ENCODE peak calls at places on chromosomes 6 and 20, in six cellular contexts. One of them, this sample, is unnamed.

GRCh38 chr20:60048634-60049578 is 90.7 kb downstream of the CDH26 start:
- DNase-seq in H1: no peak
- DNase-seq in endothelial cell of umbilical vein: no peak
- DNase-seq in stomach: no peak
- DNase-seq in suprapubic skin: no peak
- DNase-seq in transverse colon: no peak
- DNase-seq in this sample: no peak

GRCh38 chr6:129364767-129365166 is 345.2 kb downstream of the ARHGAP18 start:
- DNase-seq in suprapubic skin: no peak
- DNase-seq in H1: no peak
- DNase-seq in stomach: no peak
- DNase-seq in transverse colon: no peak
- DNase-seq in endothelial cell of umbilical vein: no peak
- DNase-seq in this sample: no peak

GRCh38 chr20:51616060-51616459 is 73.5 kb upstream of the NFATC2 start:
- DNase-seq in H1: no peak
- DNase-seq in transverse colon: no peak
- DNase-seq in endothelial cell of umbilical vein: no peak
- DNase-seq in suprapubic skin: no peak
- DNase-seq in stomach: no peak
- DNase-seq in this sample: no peak

GRCh38 chr6:133359256-133359655 is 118.1 kb downstream of the EYA4 start:
- DNase-seq in endothelial cell of umbilical vein: no peak
- DNase-seq in suprapubic skin: no peak
- DNase-seq in H1: no peak
- DNase-seq in transverse colon: no peak
- DNase-seq in stomach: no peak
- DNase-seq in this sample: no peak

GRCh38 chr20:44326391-44327159 is 10.3 kb upstream of the R3HDML start:
- DNase-seq in stomach: no peak
- DNase-seq in endothelial cell of umbilical vein: no peak
- DNase-seq in transverse colon: no peak
- DNase-seq in H1: no peak
- DNase-seq in suprapubic skin: no peak
- DNase-seq in this sample: no peak

GRCh38 chr6:164640946-164641345 is 668.5 kb downstream of the C6orf118 start:
- DNase-seq in suprapubic skin: no peak
- DNase-seq in stomach: no peak
- DNase-seq in H1: no peak
- DNase-seq in endothelial cell of umbilical vein: no peak
- DNase-seq in transverse colon: no peak
- DNase-seq in this sample: no peak

GRCh38 chr20:58603656-58604184 is 47.4 kb upstream of the STX16 start:
- DNase-seq in transverse colon: no peak
- DNase-seq in suprapubic skin: no peak
- DNase-seq in H1: no peak
- DNase-seq in endothelial cell of umbilical vein: no peak
- DNase-seq in stomach: no peak
- DNase-seq in this sample: no peak

GRCh38 chr6:21594427-21595264 is 1.1 kb downstream of the SOX4 start:
- DNase-seq in endothelial cell of umbilical vein: peak
- DNase-seq in transverse colon: peak
- DNase-seq in H1: no peak
- DNase-seq in suprapubic skin: peak
- DNase-seq in stomach: peak
- DNase-seq in this sample: no peak

GRCh38 chr6:142400495-142400894 is 98.7 kb downstream of the ADGRG6 start:
- DNase-seq in transverse colon: no peak
- DNase-seq in suprapubic skin: no peak
- DNase-seq in stomach: no peak
- DNase-seq in H1: no peak
- DNase-seq in endothelial cell of umbilical vein: peak
- DNase-seq in this sample: no peak

GRCh38 chr6:42451595-42452170 is at the start of gene TRERF1:
- DNase-seq in suprapubic skin: peak
- DNase-seq in stomach: peak
- DNase-seq in H1: no peak
- DNase-seq in transverse colon: peak
- DNase-seq in endothelial cell of umbilical vein: peak
- DNase-seq in this sample: peak

GRCh38 chr20:36827541-36828279 is 48.2 kb upstream of the TLDC2 start:
- DNase-seq in transverse colon: no peak
- DNase-seq in endothelial cell of umbilical vein: no peak
- DNase-seq in H1: no peak
- DNase-seq in stomach: no peak
- DNase-seq in suprapubic skin: no peak
- DNase-seq in this sample: no peak

GRCh38 chr6:165941249-165941648 is 226.4 kb downstream of the TBXT start:
- DNase-seq in suprapubic skin: no peak
- DNase-seq in H1: no peak
- DNase-seq in stomach: no peak
- DNase-seq in transverse colon: no peak
- DNase-seq in endothelial cell of umbilical vein: no peak
- DNase-seq in this sample: no peak

GRCh38 chr20:3686867-3687321 is 5.1 kb upstream of the ADAM33 start:
- DNase-seq in endothelial cell of umbilical vein: no peak
- DNase-seq in H1: no peak
- DNase-seq in suprapubic skin: no peak
- DNase-seq in stomach: peak
- DNase-seq in transverse colon: peak
- DNase-seq in this sample: peak

GRCh38 chr6:130116273-130116672 is 97.9 kb downstream of the L3MBTL3 start:
- DNase-seq in suprapubic skin: no peak
- DNase-seq in transverse colon: no peak
- DNase-seq in H1: no peak
- DNase-seq in stomach: no peak
- DNase-seq in endothelial cell of umbilical vein: no peak
- DNase-seq in this sample: no peak

GRCh38 chr6:36423101-36423824 is 19.4 kb downstream of the PXT1 start:
- DNase-seq in H1: peak
- DNase-seq in transverse colon: peak
- DNase-seq in endothelial cell of umbilical vein: peak
- DNase-seq in stomach: peak
- DNase-seq in suprapubic skin: peak
- DNase-seq in this sample: peak
- TF ChIP-seq POLR2A in H1: peak
- TF ChIP-seq POLR2A in transverse colon: peak
- TF ChIP-seq POLR2A in endothelial cell of umbilical vein: peak
- TF ChIP-seq POLR2A in stomach: peak
- TF ChIP-seq POLR2A in suprapubic skin: peak
- TF ChIP-seq POLR2A in this sample: peak

DNA sequence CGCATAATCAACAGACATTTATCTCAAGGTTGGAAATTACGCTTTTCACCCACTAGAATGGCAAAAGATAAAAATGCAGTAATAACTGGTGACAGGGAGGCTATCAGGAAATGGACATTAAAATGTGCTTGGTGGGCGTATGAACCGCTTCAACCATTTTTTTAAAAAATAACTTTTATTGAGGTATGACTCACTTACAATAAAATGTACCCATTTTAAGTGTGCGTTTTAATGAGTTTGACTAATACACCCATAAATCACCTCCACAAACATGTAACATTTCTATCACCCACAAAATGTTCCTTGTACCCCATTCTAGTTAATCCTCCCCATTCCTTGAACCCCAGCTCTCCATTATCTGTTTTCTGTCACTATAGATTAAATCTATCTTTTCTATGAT is 96.8 kb downstream of the IYD start:
- DNase-seq in H1: no peak
- DNase-seq in endothelial cell of umbilical vein: no peak
- DNase-seq in suprapubic skin: no peak
- DNase-seq in stomach: no peak
- DNase-seq in transverse colon: no peak
- DNase-seq in this sample: no peak
- TF ChIP-seq POLR2AphosphoS5 in H1: no peak
- TF ChIP-seq POLR2AphosphoS5 in endothelial cell of umbilical vein: no peak
- TF ChIP-seq POLR2AphosphoS5 in suprapubic skin: no peak
- TF ChIP-seq POLR2AphosphoS5 in stomach: no peak
- TF ChIP-seq POLR2AphosphoS5 in transverse colon: no peak
- TF ChIP-seq POLR2AphosphoS5 in this sample: no peak

DNA sequence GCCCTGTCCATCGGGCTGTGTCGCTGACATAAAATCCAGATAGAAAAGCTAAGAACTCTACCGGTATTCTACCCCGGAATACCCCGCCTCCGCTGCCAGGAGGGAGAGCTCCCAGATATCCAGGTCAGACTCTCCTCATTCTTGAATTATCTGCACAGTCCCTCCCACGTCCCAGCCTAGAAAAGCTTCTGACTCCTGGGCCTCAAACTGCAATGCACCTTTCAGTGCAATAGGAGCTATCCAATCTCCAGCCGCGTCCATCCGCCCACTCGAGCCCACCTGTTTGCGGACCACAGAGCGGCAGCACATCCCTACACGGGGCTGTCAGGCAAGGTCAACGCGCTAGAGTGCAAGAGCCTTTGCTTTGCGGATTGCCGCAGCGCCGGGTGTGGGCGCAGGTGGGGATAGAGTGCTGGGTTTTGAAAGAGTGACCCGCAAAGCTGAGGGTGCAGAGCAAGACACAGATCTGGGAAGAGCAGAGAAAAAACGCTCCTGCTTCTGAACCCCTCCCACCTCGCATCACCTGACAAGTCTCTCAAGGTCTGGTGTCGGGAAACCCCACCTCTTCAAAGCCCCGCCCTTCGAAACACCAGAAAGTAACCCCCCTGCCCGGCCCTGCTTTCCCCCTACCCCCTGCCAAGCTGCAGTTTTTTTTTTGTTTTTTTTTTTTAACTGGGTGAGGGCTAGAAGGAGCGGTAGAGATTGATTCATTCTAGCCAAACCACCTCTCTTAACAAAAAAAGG is 1.3 kb downstream of the TAPBP start:
- DNase-seq in suprapubic skin: no peak
- DNase-seq in endothelial cell of umbilical vein: peak
- DNase-seq in H1: no peak
- DNase-seq in transverse colon: peak
- DNase-seq in stomach: peak
- DNase-seq in this sample: no peak
- TF ChIP-seq POLR2A in suprapubic skin: no peak
- TF ChIP-seq POLR2A in endothelial cell of umbilical vein: no peak
- TF ChIP-seq POLR2A in H1: peak
- TF ChIP-seq POLR2A in transverse colon: peak
- TF ChIP-seq POLR2A in stomach: no peak
- TF ChIP-seq POLR2A in this sample: no peak

GRCh38 chr6:145138469-145139185 is 596.7 kb downstream of the EPM2A start:
- DNase-seq in endothelial cell of umbilical vein: no peak
- DNase-seq in stomach: no peak
- DNase-seq in suprapubic skin: no peak
- DNase-seq in transverse colon: no peak
- DNase-seq in H1: no peak
- DNase-seq in this sample: no peak

GRCh38 chr6:145137425-145137824 is 597.9 kb downstream of the EPM2A start:
- DNase-seq in endothelial cell of umbilical vein: peak
- DNase-seq in stomach: no peak
- DNase-seq in suprapubic skin: no peak
- DNase-seq in H1: no peak
- DNase-seq in transverse colon: no peak
- DNase-seq in this sample: no peak

GRCh38 chr6:145141609-145142008 is 593.7 kb downstream of the EPM2A start:
- DNase-seq in endothelial cell of umbilical vein: no peak
- DNase-seq in suprapubic skin: no peak
- DNase-seq in transverse colon: no peak
- DNase-seq in stomach: no peak
- DNase-seq in H1: no peak
- DNase-seq in this sample: no peak

GRCh38 chr6:145139895-145140294 is 595.4 kb downstream of the EPM2A start:
- DNase-seq in H1: no peak
- DNase-seq in stomach: no peak
- DNase-seq in endothelial cell of umbilical vein: no peak
- DNase-seq in transverse colon: no peak
- DNase-seq in suprapubic skin: no peak
- DNase-seq in this sample: no peak

GRCh38 chr6:145139451-145139850 is 595.9 kb downstream of the EPM2A start:
- DNase-seq in endothelial cell of umbilical vein: no peak
- DNase-seq in transverse colon: no peak
- DNase-seq in suprapubic skin: no peak
- DNase-seq in H1: no peak
- DNase-seq in stomach: no peak
- DNase-seq in this sample: no peak
- TF ChIP-seq POLR2AphosphoS5 in endothelial cell of umbilical vein: no peak
- TF ChIP-seq POLR2AphosphoS5 in transverse colon: no peak
- TF ChIP-seq POLR2AphosphoS5 in suprapubic skin: no peak
- TF ChIP-seq POLR2AphosphoS5 in H1: no peak
- TF ChIP-seq POLR2AphosphoS5 in stomach: no peak
- TF ChIP-seq POLR2AphosphoS5 in this sample: no peak

DNA sequence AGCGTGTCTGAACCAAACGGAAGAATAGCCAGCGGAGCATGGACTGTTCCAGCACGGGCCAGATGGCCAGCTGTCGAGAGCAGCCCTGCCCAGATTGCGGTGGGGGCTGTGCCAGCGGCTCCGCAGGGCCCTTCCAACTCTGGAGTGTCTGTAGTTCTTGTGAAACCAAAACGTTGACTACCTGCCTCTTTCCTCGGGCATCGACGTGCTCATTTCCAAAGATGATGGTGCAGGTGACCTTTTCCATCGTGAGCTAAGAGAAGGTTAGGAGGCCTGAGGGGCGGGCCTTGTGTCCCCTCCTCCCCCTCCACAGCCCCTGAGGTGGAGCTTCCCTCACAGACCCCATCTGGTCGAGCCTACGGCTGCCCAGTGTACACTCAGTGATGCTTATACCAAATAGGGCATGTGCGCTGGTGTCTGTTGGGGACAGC is 12.9 kb upstream of the C20orf144 start:
- DNase-seq in H1: no peak
- DNase-seq in stomach: peak
- DNase-seq in suprapubic skin: peak
- DNase-seq in endothelial cell of umbilical vein: no peak
- DNase-seq in transverse colon: no peak
- DNase-seq in this sample: no peak
- TF ChIP-seq POLR2A in H1: no peak
- TF ChIP-seq POLR2A in stomach: no peak
- TF ChIP-seq POLR2A in suprapubic skin: no peak
- TF ChIP-seq POLR2A in endothelial cell of umbilical vein: no peak
- TF ChIP-seq POLR2A in transverse colon: no peak
- TF ChIP-seq POLR2A in this sample: no peak

DNA sequence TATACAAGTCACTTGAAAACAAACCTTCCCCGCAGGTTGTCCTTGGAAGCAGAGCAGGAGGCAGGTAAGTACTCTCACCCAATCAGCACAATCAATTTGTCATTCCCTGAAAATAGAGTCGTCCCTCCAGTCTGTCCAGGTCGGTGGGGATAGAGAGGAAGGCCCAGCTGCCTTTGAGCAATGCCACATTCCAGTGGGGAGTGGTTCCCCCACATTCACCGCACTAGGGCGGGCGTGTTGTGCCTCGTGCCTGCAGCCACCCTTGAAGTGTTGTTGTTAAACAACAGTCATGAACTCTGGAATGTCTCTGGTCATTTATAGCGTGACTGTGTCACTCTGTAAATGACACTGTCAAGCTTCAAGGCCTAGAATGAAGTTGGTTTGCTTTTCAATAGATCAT is 33.4 kb downstream of the PRDM1 start:
- DNase-seq in transverse colon: peak
- DNase-seq in stomach: no peak
- DNase-seq in suprapubic skin: no peak
- DNase-seq in H1: no peak
- DNase-seq in endothelial cell of umbilical vein: no peak
- DNase-seq in this sample: no peak
- TF ChIP-seq POLR2AphosphoS5 in transverse colon: peak
- TF ChIP-seq POLR2AphosphoS5 in stomach: no peak
- TF ChIP-seq POLR2AphosphoS5 in suprapubic skin: peak
- TF ChIP-seq POLR2AphosphoS5 in H1: no peak
- TF ChIP-seq POLR2AphosphoS5 in endothelial cell of umbilical vein: no peak
- TF ChIP-seq POLR2AphosphoS5 in this sample: no peak

GRCh38 chr20:17941087-17941825 is 27.3 kb downstream of the SNX5 start:
- DNase-seq in suprapubic skin: no peak
- DNase-seq in H1: no peak
- DNase-seq in endothelial cell of umbilical vein: no peak
- DNase-seq in stomach: no peak
- DNase-seq in transverse colon: no peak
- DNase-seq in this sample: no peak
- TF ChIP-seq POLR2A in suprapubic skin: no peak
- TF ChIP-seq POLR2A in H1: peak
- TF ChIP-seq POLR2A in endothelial cell of umbilical vein: peak
- TF ChIP-seq POLR2A in stomach: no peak
- TF ChIP-seq POLR2A in transverse colon: no peak
- TF ChIP-seq POLR2A in this sample: no peak

This sample was measured in esophagus muscularis mucosa.